ENCODE peak calls at places on chromosome 3, in four cellular contexts. Q, K, H and O are unnamed samples.

GRCh38 chr3:194588236-194588635 is 45.0 kb downstream of the TMEM44 start:
- DNase-seq in Q (no peak), H (peak), K (no peak), O (no peak)

GRCh38 chr3:107106316-107106715 is 270.9 kb upstream of the CCDC54 start:
- DNase-seq in K (no peak), Q (no peak), H (peak), O (peak)

GRCh38 chr3:30811174-30811795 is 83.2 kb downstream of the GADL1 start:
- DNase-seq in Q (no peak), K (peak), H (no peak), O (no peak)

GRCh38 chr3:16961621-16962205 is 77.0 kb downstream of the PLCL2 start:
- DNase-seq in H (no peak), Q (no peak), K (no peak), O (no peak)

GRCh38 chr3:195139876-195140240 is 131.1 kb downstream of the XXYLT1 start:
- DNase-seq in K (no peak), Q (no peak), H (peak), O (peak)

GRCh38 chr3:173599673-173600072 is 202.1 kb downstream of the NLGN1 start:
- DNase-seq in H (no peak), Q (no peak), K (peak), O (no peak)

GRCh38 chr3:37072892-37073291 is 79.6 kb downstream of the MLH1 start:
- DNase-seq in K (peak), Q (no peak), H (no peak), O (peak)

GRCh38 chr3:168531116-168531515 is 435.4 kb upstream of the GOLIM4 start:
- DNase-seq in H (no peak), Q (peak), K (no peak), O (no peak)

GRCh38 chr3:17179381-17180205 is 294.8 kb downstream of the PLCL2 start:
- DNase-seq in Q (no peak), H (no peak), K (no peak), O (peak)

GRCh38 chr3:195257454-195258448 is 13.2 kb downstream of the XXYLT1 start:
- DNase-seq in K (no peak), Q (no peak), H (no peak), O (peak)

GRCh38 chr3:29183346-29184087 is 97.4 kb upstream of the RBMS3 start:
- DNase-seq in K (peak), Q (no peak), H (peak), O (peak)

GRCh38 chr3:127787071-127787490 is 35.2 kb downstream of the MGLL start:
- DNase-seq in H (no peak), Q (no peak), K (peak), O (no peak)

GRCh38 chr3:186217820-186218164 is 108.9 kb upstream of the ETV5 start:
- DNase-seq in K (no peak), H (peak), Q (no peak), O (no peak)

GRCh38 chr3:141876381-141876890 is at the start of gene ATP1B3:
- DNase-seq in H (peak), K (peak), Q (peak), O (peak)

GRCh38 chr3:55692295-55692957 is 205.3 kb upstream of the WNT5A start:
- DNase-seq in Q (no peak), K (no peak), H (no peak), O (no peak)

GRCh38 chr3:25272090-25272489 is 156.0 kb upstream of the RARB start:
- DNase-seq in K (no peak), H (no peak), Q (no peak), O (no peak)

GRCh38 chr3:123884258-123884831 is at the start of gene MYLK:
- DNase-seq in Q (peak), K (peak), H (peak), O (peak)

GRCh38 chr3:156390846-156391245 is 164.1 kb downstream of the SSR3 start:
- DNase-seq in Q (no peak), K (no peak), H (no peak), O (no peak)

GRCh38 chr3:194384569-194385001 is 14.5 kb downstream of the GP5 start:
- DNase-seq in Q (no peak), H (no peak), K (no peak), O (no peak)

GRCh38 chr3:148861277-148861869 is 3.7 kb upstream of the CPA3 start:
- DNase-seq in Q (peak), H (peak), K (peak), O (peak)

GRCh38 chr3:192819001-192819569 is 91.7 kb upstream of the FGF12 start:
- DNase-seq in H (peak), Q (no peak), K (peak), O (peak)

GRCh38 chr3:8776406-8776805 is 7.0 kb upstream of the OXTR start:
- DNase-seq in K (peak), Q (no peak), H (no peak), O (peak)

GRCh38 chr3:84108442-84108971 is 850.3 kb upstream of the CADM2 start:
- DNase-seq in K (no peak), Q (no peak), H (peak), O (peak)

GRCh38 chr3:51581529-51581928 is 43.0 kb downstream of the RAD54L2 start:
- DNase-seq in K (peak), H (no peak), Q (no peak), O (peak)

GRCh38 chr3:151425640-151426336 is 35.1 kb downstream of the IGSF10 start:
- DNase-seq in Q (no peak), H (no peak), K (no peak), O (peak)

GRCh38 chr3:182533394-182533793 is 259.9 kb upstream of the ATP11B start:
- DNase-seq in K (no peak), H (peak), Q (no peak), O (no peak)

GRCh38 chr3:142997330-142997729 is 4.0 kb upstream of the U2SURP start:
- DNase-seq in Q (no peak), H (no peak), K (no peak), O (peak)